ENCODE peak calls at places on chromosomes 4 and X, in six cellular contexts. S is IMR-90; L is SW480; A is Kasumi-1; O is stimulated activated CD8-positive, alpha-beta memory T cell treated with anti-CD3 and anti-CD28 coated beads, Interleukin-15, amount 100 ng/mL, for 24 hours; D is stimulated activated CD4-positive, alpha-beta T cell treated with anti-CD3 and anti-CD28 coated beads, Interleukin-1b, Interleukin-23, amount 100 ng/mL, for 24 hours. N is an unnamed sample.

GRCh38 chr4:1014395-1015167 is 3.2 kb downstream of the FGFRL1 start:
- DNase-seq in S (no peak), L (no peak), A (no peak), O (no peak), D (no peak), N (peak)

GRCh38 chr4:336099-336892 is 1.3 kb upstream of the ZNF141 start:
- DNase-seq in S (no peak), L (no peak), A (no peak), O (no peak), D (no peak), N (no peak)

GRCh38 chrX:119181491-119181890 is 53.9 kb upstream of the KIAA1210 start:
- DNase-seq in S (no peak), L (peak), A (no peak), O (no peak), D (no peak), N (no peak)

GRCh38 chrX:18426004-18426320 is 554 bp downstream of the CDKL5 start:
- DNase-seq in S (no peak), L (no peak), A (no peak), O (no peak), D (no peak), N (no peak)

GRCh38 chr4:73867783-73868182 is 1.4 kb upstream of the CXCL1 start:
- DNase-seq in S (no peak), L (peak), A (no peak), O (no peak), D (no peak), N (no peak)

GRCh38 chrX:150291014-150291413 is 72.1 kb upstream of the MAMLD1 start:
- DNase-seq in S (no peak), L (no peak), A (no peak), O (no peak), D (no peak), N (peak)

GRCh38 chrX:75226280-75226679 is 47.6 kb upstream of the UPRT start:
- DNase-seq in S (no peak), L (no peak), A (no peak), O (no peak), D (no peak), N (no peak)

GRCh38 chr4:146654976-146655761 is 16.5 kb downstream of the POU4F2 start:
- DNase-seq in S (peak), L (no peak), A (no peak), O (no peak), D (no peak), N (no peak)

GRCh38 chr4:156901871-156902270 is 69.7 kb downstream of the PDGFC start:
- DNase-seq in S (peak), L (no peak), A (peak), O (no peak), D (no peak), N (no peak)

GRCh38 chr4:2932561-2932950 is 30.6 kb downstream of the NOP14 start:
- DNase-seq in S (no peak), L (no peak), A (no peak), O (no peak), D (no peak), N (no peak)

GRCh38 chr4:104486702-104487101 is 8.0 kb downstream of the CXXC4 start:
- DNase-seq in S (no peak), L (no peak), A (no peak), O (no peak), D (no peak), N (no peak)

GRCh38 chr4:54643172-54643571 is 14.6 kb upstream of the KIT start:
- DNase-seq in S (no peak), L (no peak), A (no peak), O (no peak), D (no peak), N (no peak)

GRCh38 chr4:98828801-98829200 is 100.1 kb downstream of the EIF4E start:
- DNase-seq in S (no peak), L (peak), A (peak), O (no peak), D (no peak), N (no peak)

GRCh38 chr4:85825937-85826678 is 351.2 kb downstream of the ARHGAP24 start:
- DNase-seq in S (peak), L (peak), A (peak), O (no peak), D (no peak), N (peak)

GRCh38 chr4:32697281-32697814 is 1977.2 kb downstream of the PCDH7 start:
- DNase-seq in S (no peak), L (no peak), A (no peak), O (no peak), D (no peak), N (no peak)

GRCh38 chr4:86968477-86969015 is 33.7 kb downstream of the AFF1 start:
- DNase-seq in S (no peak), L (no peak), A (no peak), O (no peak), D (no peak), N (no peak)

GRCh38 chr4:123597586-123597985 is 201.0 kb downstream of the SPRY1 start:
- DNase-seq in S (peak), L (no peak), A (no peak), O (no peak), D (no peak), N (no peak)

GRCh38 chr4:185716008-185716976 is 95.7 kb downstream of the SORBS2 start:
- DNase-seq in S (no peak), L (no peak), A (no peak), O (no peak), D (no peak), N (no peak)

GRCh38 chr4:7027284-7027683 is 15.9 kb upstream of the TADA2B start:
- DNase-seq in S (no peak), L (no peak), A (no peak), O (no peak), D (no peak), N (no peak)

GRCh38 chr4:158630893-158631292 is 40.8 kb downstream of the C4orf46 start:
- DNase-seq in S (peak), L (no peak), A (no peak), O (no peak), D (no peak), N (no peak)

GRCh38 chr4:26867914-26868684 is 7.5 kb downstream of the STIM2 start:
- DNase-seq in S (peak), L (no peak), A (no peak), O (no peak), D (no peak), N (no peak)

GRCh38 chrX:23341452-23341851 is 6.8 kb downstream of the PTCHD1 start:
- DNase-seq in S (no peak), L (no peak), A (no peak), O (no peak), D (no peak), N (no peak)

GRCh38 chr4:74370912-74371311 is 6.0 kb downstream of the EREG start:
- DNase-seq in S (peak), L (peak), A (peak), O (no peak), D (no peak), N (no peak)